ENCODE peak calls at places on chromosomes 11 and 22, in four cellular contexts. One of them, this sample, is unnamed. For H3K36me3 and H3K4me1, the result is how much of the 10 kb centered on the place peaks cover.

GRCh38 chr22:43298062-43298801 is 44.9 kb downstream of the SCUBE1 start:
- DNase-seq in fibroblast of lung: peak
- DNase-seq in CD8-positive, alpha-beta memory T cell: no peak
- DNase-seq in IMR-90: no peak
- DNase-seq in this sample: peak

GRCh38 chr11:10502770-10503169 is 38.2 kb downstream of the RNF141 start:
- DNase-seq in IMR-90: no peak
- DNase-seq in CD8-positive, alpha-beta memory T cell: no peak
- DNase-seq in fibroblast of lung: no peak
- DNase-seq in this sample: no peak

GRCh38 chr11:44988981-44989635 is 38.4 kb upstream of the TP53I11 start:
- DNase-seq in CD8-positive, alpha-beta memory T cell: no peak
- DNase-seq in fibroblast of lung: no peak
- DNase-seq in IMR-90: no peak
- DNase-seq in this sample: no peak

GRCh38 chr11:120517390-120518315 is 6.1 kb downstream of the GRIK4 start:
- DNase-seq in IMR-90: peak
- DNase-seq in fibroblast of lung: peak
- DNase-seq in CD8-positive, alpha-beta memory T cell: no peak
- DNase-seq in this sample: no peak

GRCh38 chr22:23219787-23220484 is 39.6 kb downstream of the BCR start:
- DNase-seq in fibroblast of lung: peak
- DNase-seq in CD8-positive, alpha-beta memory T cell: no peak
- DNase-seq in IMR-90: peak
- DNase-seq in this sample: peak

GRCh38 chr11:12069053-12069676 is 41.2 kb upstream of the MICAL2 start:
- DNase-seq in IMR-90: no peak
- DNase-seq in CD8-positive, alpha-beta memory T cell: no peak
- DNase-seq in fibroblast of lung: no peak
- DNase-seq in this sample: no peak

GRCh38 chr11:69650832-69651344 is 9.9 kb downstream of the CCND1 start:
- DNase-seq in IMR-90: no peak
- DNase-seq in fibroblast of lung: no peak
- DNase-seq in CD8-positive, alpha-beta memory T cell: no peak
- DNase-seq in this sample: no peak

GRCh38 chr22:26632422-26633155 is 10.8 kb downstream of the CRYBA4 start:
- DNase-seq in IMR-90: no peak
- DNase-seq in fibroblast of lung: no peak
- DNase-seq in CD8-positive, alpha-beta memory T cell: no peak
- DNase-seq in this sample: no peak

GRCh38 chr22:24685804-24686203 is 82.8 kb downstream of the GGT1 start:
- DNase-seq in IMR-90: no peak
- DNase-seq in fibroblast of lung: peak
- DNase-seq in CD8-positive, alpha-beta memory T cell: no peak
- DNase-seq in this sample: no peak

GRCh38 chr22:21591695-21592094 is 24.2 kb downstream of the UBE2L3 start:
- DNase-seq in CD8-positive, alpha-beta memory T cell: no peak
- DNase-seq in fibroblast of lung: no peak
- DNase-seq in IMR-90: no peak
- DNase-seq in this sample: no peak

GRCh38 chr11:48142886-48143285 is 73.7 kb upstream of the OR4B1 start:
- DNase-seq in CD8-positive, alpha-beta memory T cell: no peak
- DNase-seq in IMR-90: no peak
- DNase-seq in fibroblast of lung: no peak
- DNase-seq in this sample: no peak

GRCh38 chr11:93614111-93614784 is 47.2 kb upstream of the CEP295 start:
- DNase-seq in CD8-positive, alpha-beta memory T cell: peak
- DNase-seq in fibroblast of lung: no peak
- DNase-seq in IMR-90: no peak
- DNase-seq in this sample: no peak

GRCh38 chr11:30935861-30936260 is 349.7 kb upstream of the MPPED2 start:
- DNase-seq in fibroblast of lung: no peak
- DNase-seq in CD8-positive, alpha-beta memory T cell: no peak
- DNase-seq in IMR-90: peak
- DNase-seq in this sample: no peak

GRCh38 chr11:1017269-1018005 is 19.1 kb downstream of the MUC6 start:
- DNase-seq in IMR-90: no peak
- DNase-seq in CD8-positive, alpha-beta memory T cell: no peak
- DNase-seq in fibroblast of lung: no peak
- DNase-seq in this sample: no peak

GRCh38 chr11:120510406-120511115 is 987 bp upstream of the GRIK4 start:
- DNase-seq in CD8-positive, alpha-beta memory T cell: no peak
- DNase-seq in fibroblast of lung: no peak
- DNase-seq in IMR-90: no peak
- DNase-seq in this sample: no peak

GRCh38 chr11:45411221-45411946 is 125.2 kb upstream of the SYT13 start:
- DNase-seq in fibroblast of lung: peak
- DNase-seq in IMR-90: peak
- DNase-seq in CD8-positive, alpha-beta memory T cell: no peak
- DNase-seq in this sample: peak

GRCh38 chr11:114889464-114890065 is 211.2 kb downstream of the NXPE2 start:
- DNase-seq in IMR-90: no peak
- DNase-seq in CD8-positive, alpha-beta memory T cell: no peak
- DNase-seq in fibroblast of lung: no peak
- DNase-seq in this sample: no peak

GRCh38 chr11:1829039-1829820 is 5.6 kb upstream of the SYT8 start:
- DNase-seq in CD8-positive, alpha-beta memory T cell: no peak
- DNase-seq in fibroblast of lung: peak
- DNase-seq in IMR-90: peak
- DNase-seq in this sample: peak

GRCh38 chr11:22974251-22974650 is 114.0 kb upstream of the CCDC179 start:
- DNase-seq in CD8-positive, alpha-beta memory T cell: no peak
- DNase-seq in IMR-90: no peak
- DNase-seq in fibroblast of lung: no peak
- DNase-seq in this sample: no peak

GRCh38 chr11:57146301-57146700 is 35.5 kb upstream of the LRRC55 start:
- DNase-seq in fibroblast of lung: no peak
- DNase-seq in IMR-90: no peak
- DNase-seq in CD8-positive, alpha-beta memory T cell: no peak
- DNase-seq in this sample: no peak

GRCh38 chr22:21082248-21082647 is 36.5 kb downstream of the LRRC74B start:
- DNase-seq in CD8-positive, alpha-beta memory T cell: no peak
- DNase-seq in IMR-90: peak
- DNase-seq in fibroblast of lung: no peak
- DNase-seq in this sample: peak

GRCh38 chr11:87366346-87366745 is 328.6 kb downstream of the TMEM135 start:
- DNase-seq in fibroblast of lung: no peak
- DNase-seq in CD8-positive, alpha-beta memory T cell: no peak
- DNase-seq in IMR-90: no peak
- DNase-seq in this sample: no peak

GRCh38 chr11:119782021-119782420 is 53.0 kb upstream of the NECTIN1 start:
- DNase-seq in CD8-positive, alpha-beta memory T cell: no peak
- DNase-seq in IMR-90: no peak
- DNase-seq in fibroblast of lung: no peak
- DNase-seq in this sample: no peak

GRCh38 chr11:20061766-20062165 is 98.5 kb downstream of the DBX1 start:
- DNase-seq in IMR-90: no peak
- DNase-seq in CD8-positive, alpha-beta memory T cell: no peak
- DNase-seq in fibroblast of lung: no peak
- DNase-seq in this sample: no peak

GRCh38 chr22:43789452-43789851 is 22.7 kb downstream of the EFCAB6 start:
- DNase-seq in CD8-positive, alpha-beta memory T cell: no peak
- DNase-seq in IMR-90: peak
- DNase-seq in fibroblast of lung: peak
- DNase-seq in this sample: peak

GRCh38 chr11:86888164-86888977 is 66.8 kb downstream of the FZD4 start:
- DNase-seq in CD8-positive, alpha-beta memory T cell: no peak
- DNase-seq in IMR-90: peak
- DNase-seq in fibroblast of lung: no peak
- DNase-seq in this sample: peak

GRCh38 chr11:109708184-109708583 is 286.2 kb downstream of the C11orf87 start:
- DNase-seq in CD8-positive, alpha-beta memory T cell: no peak
- DNase-seq in IMR-90: no peak
- DNase-seq in fibroblast of lung: no peak
- DNase-seq in this sample: no peak

GRCh38 chr11:67521924-67522323 is 1.3 kb downstream of the CABP2 start:
- DNase-seq in IMR-90: no peak
- DNase-seq in CD8-positive, alpha-beta memory T cell: no peak
- DNase-seq in fibroblast of lung: no peak
- DNase-seq in this sample: no peak

GRCh38 chr11:115244758-115245157 is 259.5 kb downstream of the CADM1 start:
- DNase-seq in CD8-positive, alpha-beta memory T cell: no peak
- DNase-seq in IMR-90: peak
- DNase-seq in fibroblast of lung: no peak
- DNase-seq in this sample: no peak

GRCh38 chr22:24819941-24820461 is 14.0 kb downstream of the SGSM1 start:
- DNase-seq in CD8-positive, alpha-beta memory T cell: no peak
- DNase-seq in fibroblast of lung: no peak
- DNase-seq in IMR-90: no peak
- DNase-seq in this sample: no peak

GRCh38 chr11:71940561-71941219 is 11.8 kb downstream of the RNF121 start:
- DNase-seq in fibroblast of lung: no peak
- DNase-seq in CD8-positive, alpha-beta memory T cell: no peak
- DNase-seq in IMR-90: no peak
- DNase-seq in this sample: no peak

GRCh38 chr11:71935338-71935925 is 6.6 kb downstream of the RNF121 start:
- DNase-seq in IMR-90: no peak
- DNase-seq in fibroblast of lung: no peak
- DNase-seq in CD8-positive, alpha-beta memory T cell: no peak
- DNase-seq in this sample: no peak

GRCh38 chr11:71936825-71937224 is 8.0 kb downstream of the RNF121 start:
- DNase-seq in fibroblast of lung: peak
- DNase-seq in CD8-positive, alpha-beta memory T cell: no peak
- DNase-seq in IMR-90: peak
- DNase-seq in this sample: no peak

GRCh38 chr11:71934213-71934612 is 5.4 kb downstream of the RNF121 start:
- DNase-seq in IMR-90: no peak
- DNase-seq in CD8-positive, alpha-beta memory T cell: no peak
- DNase-seq in fibroblast of lung: no peak
- DNase-seq in this sample: no peak

GRCh38 chr11:71937826-71938225 is 9.0 kb downstream of the RNF121 start:
- DNase-seq in CD8-positive, alpha-beta memory T cell: no peak
- DNase-seq in fibroblast of lung: no peak
- DNase-seq in IMR-90: no peak
- DNase-seq in this sample: no peak
- H3K4me3 ChIP-seq in CD8-positive, alpha-beta memory T cell: no peak
- H3K4me3 ChIP-seq in fibroblast of lung: no peak
- H3K4me3 ChIP-seq in IMR-90: no peak
- H3K4me3 ChIP-seq in this sample: no peak

GRCh38 chr11:134071306-134071705 is 2.4 kb downstream of the JAM3 start:
- DNase-seq in CD8-positive, alpha-beta memory T cell: no peak
- DNase-seq in fibroblast of lung: no peak
- DNase-seq in IMR-90: no peak
- DNase-seq in this sample: no peak

GRCh38 chr11:134069996-134070845 is 1.3 kb downstream of the JAM3 start:
- DNase-seq in IMR-90: no peak
- DNase-seq in fibroblast of lung: no peak
- DNase-seq in CD8-positive, alpha-beta memory T cell: no peak
- DNase-seq in this sample: no peak

GRCh38 chr11:134074346-134074745 is 5.5 kb downstream of the JAM3 start:
- DNase-seq in CD8-positive, alpha-beta memory T cell: no peak
- DNase-seq in fibroblast of lung: no peak
- DNase-seq in IMR-90: no peak
- DNase-seq in this sample: peak

GRCh38 chr11:134071766-134072403 is 3.0 kb downstream of the JAM3 start:
- DNase-seq in IMR-90: peak
- DNase-seq in fibroblast of lung: no peak
- DNase-seq in CD8-positive, alpha-beta memory T cell: no peak
- DNase-seq in this sample: no peak

GRCh38 chr11:134074766-134075165 is 5.9 kb downstream of the JAM3 start:
- DNase-seq in IMR-90: no peak
- DNase-seq in CD8-positive, alpha-beta memory T cell: no peak
- DNase-seq in fibroblast of lung: no peak
- DNase-seq in this sample: no peak
- H3K36me3 ChIP-seq in IMR-90: under half
- H3K36me3 ChIP-seq in CD8-positive, alpha-beta memory T cell: under half
- H3K36me3 ChIP-seq in fibroblast of lung: under half
- H3K36me3 ChIP-seq in this sample: under half

GRCh38 chr11:126419801-126420729 is 64.6 kb downstream of the ST3GAL4 start:
- DNase-seq in fibroblast of lung: peak
- DNase-seq in IMR-90: peak
- DNase-seq in CD8-positive, alpha-beta memory T cell: no peak
- DNase-seq in this sample: peak
- H3K4me1 ChIP-seq in fibroblast of lung: under half
- H3K4me1 ChIP-seq in IMR-90: under half
- H3K4me1 ChIP-seq in CD8-positive, alpha-beta memory T cell: under half
- H3K4me1 ChIP-seq in this sample: under half

GRCh38 chr11:63763506-63764200 is 4.9 kb downstream of the ZFTA start:
- DNase-seq in IMR-90: no peak
- DNase-seq in CD8-positive, alpha-beta memory T cell: no peak
- DNase-seq in fibroblast of lung: peak
- DNase-seq in this sample: no peak
- H3K4me3 ChIP-seq in IMR-90: no peak
- H3K4me3 ChIP-seq in CD8-positive, alpha-beta memory T cell: no peak
- H3K4me3 ChIP-seq in fibroblast of lung: no peak
- H3K4me3 ChIP-seq in this sample: peak

GRCh38 chr11:108237058-108237481 is 14.2 kb downstream of the ATM start:
- DNase-seq in CD8-positive, alpha-beta memory T cell: peak
- DNase-seq in IMR-90: no peak
- DNase-seq in fibroblast of lung: no peak
- DNase-seq in this sample: no peak

GRCh38 chr11:108246309-108246708 is 23.4 kb downstream of the ATM start:
- DNase-seq in IMR-90: no peak
- DNase-seq in CD8-positive, alpha-beta memory T cell: no peak
- DNase-seq in fibroblast of lung: no peak
- DNase-seq in this sample: no peak

GRCh38 chr11:108239076-108239475 is 16.2 kb downstream of the ATM start:
- DNase-seq in CD8-positive, alpha-beta memory T cell: peak
- DNase-seq in IMR-90: no peak
- DNase-seq in fibroblast of lung: no peak
- DNase-seq in this sample: no peak

GRCh38 chr11:108242422-108242821 is 19.6 kb downstream of the ATM start:
- DNase-seq in IMR-90: no peak
- DNase-seq in CD8-positive, alpha-beta memory T cell: no peak
- DNase-seq in fibroblast of lung: no peak
- DNase-seq in this sample: no peak

GRCh38 chr11:108241370-108242037 is 18.6 kb downstream of the ATM start:
- DNase-seq in IMR-90: peak
- DNase-seq in CD8-positive, alpha-beta memory T cell: no peak
- DNase-seq in fibroblast of lung: no peak
- DNase-seq in this sample: no peak
- H3K36me3 ChIP-seq in IMR-90: under half
- H3K36me3 ChIP-seq in CD8-positive, alpha-beta memory T cell: under half
- H3K36me3 ChIP-seq in fibroblast of lung: under half
- H3K36me3 ChIP-seq in this sample: half or more

GRCh38 chr22:49079743-49080500 is 747.8 kb downstream of the BRD1 start:
- DNase-seq in fibroblast of lung: no peak
- DNase-seq in CD8-positive, alpha-beta memory T cell: no peak
- DNase-seq in IMR-90: no peak
- DNase-seq in this sample: no peak
- H3K4me1 ChIP-seq in fibroblast of lung: under half
- H3K4me1 ChIP-seq in CD8-positive, alpha-beta memory T cell: under half
- H3K4me1 ChIP-seq in IMR-90: under half
- H3K4me1 ChIP-seq in this sample: under half